ENCODE peak calls at places on chromosomes 16 and 17, in seven cellular contexts. X is HCT116, I is K562, Q is SK-N-SH, G is H1, C is GM12878, S is HepG2. L is an unnamed sample.

GRCh38 chr17:27466376-27466747 is 10.1 kb downstream of the KSR1 start:
- DNase-seq in X (no peak), I (no peak), Q (no peak), G (no peak), C (no peak), S (no peak), L (no peak)

GRCh38 chr16:2782583-2783351 is 4.6 kb downstream of the PRSS33 start:
- DNase-seq in X (no peak), I (no peak), Q (no peak), G (no peak), C (no peak), S (no peak), L (no peak)

GRCh38 chr16:4419402-4419801 is 3.0 kb upstream of the CORO7 start:
- DNase-seq in X (no peak), I (no peak), Q (no peak), G (no peak), C (no peak), S (no peak), L (no peak)

GRCh38 chr17:55168970-55169687 is 95.6 kb upstream of the HLF start:
- DNase-seq in X (no peak), I (no peak), Q (no peak), G (no peak), C (peak), S (no peak), L (no peak)

GRCh38 chr17:36937961-36938565 is 788 bp downstream of the LHX1 start:
- DNase-seq in X (no peak), I (no peak), Q (peak), G (no peak), C (no peak), S (no peak), L (peak)

GRCh38 chr17:38428150-38428642 is at the start of gene ARHGAP23:
- DNase-seq in X (no peak), I (peak), Q (peak), G (no peak), C (no peak), S (no peak), L (peak)

GRCh38 chr17:57574040-57574513 is 171.0 kb downstream of the CCDC182 start:
- DNase-seq in X (no peak), I (no peak), Q (no peak), G (no peak), C (no peak), S (no peak), L (no peak)

GRCh38 chr17:75542184-75542583 is 16.7 kb downstream of the LLGL2 start:
- DNase-seq in X (no peak), I (no peak), Q (no peak), G (no peak), C (no peak), S (no peak), L (no peak)

GRCh38 chr16:50260206-50261159 is 5.9 kb upstream of the ADCY7 start:
- DNase-seq in X (no peak), I (no peak), Q (no peak), G (no peak), C (no peak), S (no peak), L (no peak)

GRCh38 chr17:2174471-2175293 is 119.8 kb downstream of the HIC1 start:
- DNase-seq in X (no peak), I (no peak), Q (peak), G (no peak), C (no peak), S (peak), L (no peak)
- TF ChIP-seq JUND in X (no peak), I (no peak), Q (no peak), G (no peak), C (no peak), S (no peak), L (no peak)

GRCh38 chr16:71771571-71771970 is 37.1 kb downstream of the AP1G1 start:
- DNase-seq in X (no peak), I (no peak), Q (no peak), G (no peak), C (no peak), S (no peak), L (no peak)

GRCh38 chr16:71767060-71767900 is 41.4 kb downstream of the AP1G1 start:
- DNase-seq in X (no peak), I (no peak), Q (no peak), G (no peak), C (no peak), S (no peak), L (no peak)

GRCh38 chr16:71769222-71769621 is 39.4 kb downstream of the AP1G1 start:
- DNase-seq in X (no peak), I (no peak), Q (no peak), G (no peak), C (no peak), S (no peak), L (no peak)
- TF ChIP-seq JUND in X (no peak), I (no peak), Q (no peak), G (no peak), C (no peak), S (no peak), L (no peak)

GRCh38 chr17:80252871-80253270 is 7.8 kb upstream of the RNF213 start:
- DNase-seq in X (peak), I (no peak), Q (peak), G (peak), C (no peak), S (no peak), L (peak)
- TF ChIP-seq JUND in X (no peak), I (no peak), Q (no peak), G (no peak), C (no peak), S (no peak), L (no peak)

GRCh38 chr17:15917439-15918027 is 27.4 kb upstream of the ADORA2B start:
- DNase-seq in X (no peak), I (no peak), Q (no peak), G (no peak), C (no peak), S (no peak), L (no peak)

GRCh38 chr17:15913826-15914225 is 31.1 kb upstream of the ADORA2B start:
- DNase-seq in X (no peak), I (no peak), Q (no peak), G (no peak), C (no peak), S (no peak), L (no peak)

GRCh38 chr17:15914400-15915165 is 30.3 kb upstream of the ADORA2B start:
- DNase-seq in X (no peak), I (no peak), Q (no peak), G (no peak), C (no peak), S (no peak), L (no peak)

GRCh38 chr17:15917021-15917438 is 27.9 kb upstream of the ADORA2B start:
- DNase-seq in X (no peak), I (no peak), Q (no peak), G (no peak), C (no peak), S (no peak), L (no peak)

GRCh38 chr17:15915996-15916395 is 28.9 kb upstream of the ADORA2B start:
- DNase-seq in X (no peak), I (no peak), Q (peak), G (no peak), C (no peak), S (no peak), L (no peak)
- TF ChIP-seq JUND in X (no peak), I (no peak), Q (no peak), G (no peak), C (no peak), S (no peak), L (no peak)

GRCh38 chr17:45905812-45906211 is 11.5 kb downstream of the MAPT start:
- DNase-seq in X (no peak), I (no peak), Q (peak), G (no peak), C (no peak), S (no peak), L (no peak)

GRCh38 chr17:45900136-45900535 is 5.8 kb downstream of the MAPT start:
- DNase-seq in X (no peak), I (no peak), Q (no peak), G (no peak), C (no peak), S (no peak), L (no peak)

GRCh38 chr17:45904886-45905285 is 10.5 kb downstream of the MAPT start:
- DNase-seq in X (no peak), I (no peak), Q (no peak), G (no peak), C (no peak), S (no peak), L (no peak)

GRCh38 chr17:45900723-45901415 is 6.5 kb downstream of the MAPT start:
- DNase-seq in X (no peak), I (no peak), Q (no peak), G (no peak), C (no peak), S (no peak), L (peak)

DNA sequence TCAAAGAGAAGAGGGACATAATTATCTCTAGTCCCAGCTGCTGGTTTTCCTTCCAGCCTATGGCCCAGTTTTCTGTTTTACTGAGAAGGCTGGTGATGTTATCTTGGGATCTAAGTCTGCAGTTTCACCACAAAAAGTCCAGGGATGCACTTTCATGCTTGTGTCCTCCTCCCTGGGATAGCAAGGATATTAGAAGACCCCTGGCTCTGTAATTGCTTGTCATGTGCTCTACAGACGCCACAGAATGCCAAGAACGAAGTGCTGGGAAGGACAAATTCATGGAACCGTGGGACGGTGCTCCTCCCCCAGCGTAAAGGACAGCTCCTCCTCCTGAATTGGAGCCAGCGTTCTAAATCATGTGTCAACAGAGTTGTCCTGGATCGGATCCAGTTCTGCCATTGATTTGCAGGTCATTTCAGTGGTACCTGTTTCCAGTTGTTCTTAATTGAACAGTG is 8.6 kb downstream of the MAPT start:
- DNase-seq in X (no peak), I (peak), Q (peak), G (no peak), C (no peak), S (peak), L (peak)
- TF ChIP-seq JUND in X (no peak), I (no peak), Q (no peak), G (no peak), C (no peak), S (peak), L (no peak)

GRCh38 chr17:42169351-42169750 is 11.6 kb downstream of the KCNH4 start:
- DNase-seq in X (no peak), I (no peak), Q (no peak), G (no peak), C (no peak), S (no peak), L (no peak)

GRCh38 chr17:42163696-42164407 is 9.1 kb upstream of the RAB5C start:
- DNase-seq in X (no peak), I (no peak), Q (no peak), G (no peak), C (no peak), S (no peak), L (no peak)

GRCh38 chr17:42165751-42166150 is 11.0 kb upstream of the RAB5C start:
- DNase-seq in X (no peak), I (no peak), Q (no peak), G (no peak), C (no peak), S (no peak), L (no peak)

GRCh38 chr17:42166196-42166763 is 11.5 kb upstream of the RAB5C start:
- DNase-seq in X (no peak), I (no peak), Q (no peak), G (no peak), C (no peak), S (no peak), L (no peak)

GRCh38 chr17:42167807-42168206 is 13.0 kb upstream of the RAB5C start:
- DNase-seq in X (no peak), I (no peak), Q (no peak), G (no peak), C (no peak), S (no peak), L (no peak)
- TF ChIP-seq JUND in X (no peak), I (no peak), Q (no peak), G (no peak), C (no peak), S (no peak), L (no peak)

DNA sequence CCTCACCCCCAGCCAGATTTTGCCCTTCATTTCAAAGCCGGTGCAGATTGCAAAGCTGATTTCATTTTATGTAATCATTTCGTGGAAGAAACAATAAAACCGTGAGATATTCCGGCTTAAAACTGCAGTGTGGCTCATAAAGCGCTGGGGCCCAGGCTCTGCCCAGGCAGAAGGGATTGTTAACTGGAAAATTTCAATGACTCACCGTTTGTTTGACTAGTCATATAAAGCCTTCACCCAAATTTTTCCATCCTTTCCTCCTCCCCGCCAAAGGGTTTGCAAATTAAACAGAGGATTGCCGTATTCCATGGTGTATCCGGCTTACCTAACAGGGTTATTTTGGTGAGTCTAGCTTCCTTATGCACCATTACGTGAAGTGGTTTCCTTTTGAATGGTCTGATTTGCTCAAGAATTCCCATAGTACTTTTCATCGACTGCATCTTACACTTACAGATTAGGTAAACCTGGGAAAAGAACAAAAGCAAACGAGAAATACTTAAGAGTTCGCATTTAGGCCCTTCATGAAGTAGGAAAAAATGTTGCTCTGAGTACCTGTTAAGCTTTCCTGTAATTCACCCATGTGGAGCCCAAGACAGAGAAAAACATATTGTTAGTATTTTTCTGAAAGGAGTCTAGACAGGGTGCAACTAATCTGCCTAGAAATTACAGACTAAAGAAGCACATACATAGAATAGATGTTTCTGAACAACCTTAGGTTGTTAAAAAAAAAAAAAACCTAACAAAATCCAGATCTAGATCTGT is 949 bp upstream of the GSPT1 start:
- DNase-seq in X (no peak), I (peak), Q (no peak), G (no peak), C (no peak), S (peak), L (peak)
- TF ChIP-seq JUND in X (no peak), I (peak), Q (no peak), G (no peak), C (no peak), S (peak), L (peak)

GRCh38 chr16:80993293-80993691 is 13.4 kb downstream of the CMC2 start:
- DNase-seq in X (no peak), I (peak), Q (no peak), G (no peak), C (no peak), S (peak), L (peak)
- TF ChIP-seq JUND in X (no peak), I (peak), Q (peak), G (no peak), C (no peak), S (no peak), L (no peak)

L was measured in T47D.